ENCODE peak calls at places on chromosomes 16 and 17, in four cellular contexts. G, E, J and V are unnamed samples. For H3K27me3, the result is how much of the 10 kb centered on the place peaks cover.

GRCh38 chr17:39602533-39603303 is 5.0 kb downstream of the NEUROD2 start:
- DNase-seq in G (no peak), E (no peak), J (no peak), V (no peak)

GRCh38 chr17:50079334-50080095 is 15.6 kb upstream of the PDK2 start:
- DNase-seq in G (peak), E (no peak), J (no peak), V (no peak)

GRCh38 chr16:3879887-3880564 is 487 bp downstream of the CREBBP start:
- DNase-seq in G (peak), E (peak), J (peak), V (peak)

GRCh38 chr16:52460652-52461172 is 86.2 kb downstream of the TOX3 start:
- DNase-seq in G (no peak), E (no peak), J (no peak), V (no peak)

GRCh38 chr16:85564277-85565051 is 48.7 kb upstream of the GSE1 start:
- DNase-seq in G (no peak), E (no peak), J (peak), V (no peak)

GRCh38 chr17:42783062-42783777 is 2.8 kb downstream of the WNK4 start:
- DNase-seq in G (no peak), E (no peak), J (no peak), V (no peak)

GRCh38 chr17:36085710-36086268 is 4.2 kb downstream of the CCL3 start:
- DNase-seq in G (no peak), E (no peak), J (no peak), V (no peak)

GRCh38 chr16:8611886-8612595 is 9.5 kb upstream of the METTL22 start:
- DNase-seq in G (no peak), E (no peak), J (no peak), V (no peak)

GRCh38 chr16:88508868-88509748 is 56.0 kb downstream of the ZFPM1 start:
- DNase-seq in G (no peak), E (no peak), J (no peak), V (no peak)

GRCh38 chr16:17222756-17223411 is 247.9 kb downstream of the XYLT1 start:
- DNase-seq in G (no peak), E (no peak), J (peak), V (no peak)

GRCh38 chr16:17224350-17224749 is 246.4 kb downstream of the XYLT1 start:
- DNase-seq in G (no peak), E (no peak), J (no peak), V (no peak)

GRCh38 chr16:17225551-17225950 is 245.2 kb downstream of the XYLT1 start:
- DNase-seq in G (no peak), E (no peak), J (no peak), V (no peak)

GRCh38 chr16:17224859-17225258 is 245.9 kb downstream of the XYLT1 start:
- DNase-seq in G (no peak), E (peak), J (peak), V (no peak)

GRCh38 chr16:17223576-17223975 is 247.2 kb downstream of the XYLT1 start:
- DNase-seq in G (no peak), E (no peak), J (no peak), V (no peak)
- H3K27ac ChIP-seq in G (no peak), E (no peak), J (no peak), V (no peak)

GRCh38 chr16:78060295-78060694 is 37.9 kb downstream of the CLEC3A start:
- DNase-seq in G (no peak), E (no peak), J (no peak), V (no peak)

GRCh38 chr16:78060787-78061186 is 38.4 kb downstream of the CLEC3A start:
- DNase-seq in G (no peak), E (no peak), J (no peak), V (no peak)

GRCh38 chr16:78069913-78070312 is 29.5 kb upstream of the WWOX start:
- DNase-seq in G (no peak), E (no peak), J (no peak), V (no peak)

DNA sequence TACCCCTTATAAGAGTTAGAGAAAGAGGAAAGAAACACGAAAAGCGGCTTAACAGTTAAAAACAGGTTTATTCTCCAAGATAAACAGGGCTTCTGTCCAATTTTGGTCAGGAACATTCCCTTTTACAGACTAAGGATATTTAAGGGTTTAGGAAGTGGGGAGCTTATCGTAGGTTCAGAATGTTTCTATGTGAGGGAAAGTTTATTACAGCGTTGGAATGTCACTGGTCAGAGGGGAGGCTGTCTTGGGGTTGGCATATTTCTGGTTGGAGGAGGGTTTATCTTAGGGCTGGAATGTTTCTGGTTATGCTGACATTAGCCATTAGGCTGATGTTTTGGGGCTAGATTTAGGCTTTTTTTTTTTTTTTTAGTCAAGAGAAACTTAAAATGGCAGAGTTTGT is 34.1 kb upstream of the WWOX start:
- DNase-seq in G (no peak), E (no peak), J (no peak), V (no peak)
- H3K27me3 ChIP-seq in G (under half), E (under half), J (under half), V (under half)

GRCh38 chr16:56315955-56316354 is 109.4 kb downstream of the AMFR start:
- DNase-seq in G (no peak), E (no peak), J (no peak), V (no peak)

GRCh38 chr16:56320081-56320480 is 105.3 kb downstream of the AMFR start:
- DNase-seq in G (peak), E (no peak), J (no peak), V (no peak)

GRCh38 chr16:56319391-56319790 is 106.0 kb downstream of the AMFR start:
- DNase-seq in G (peak), E (no peak), J (no peak), V (no peak)

GRCh38 chr16:56316545-56316944 is 108.8 kb downstream of the AMFR start:
- DNase-seq in G (no peak), E (no peak), J (no peak), V (no peak)

GRCh38 chr16:56317998-56318912 is 107.1 kb downstream of the AMFR start:
- DNase-seq in G (peak), E (peak), J (peak), V (peak)
- H3K4me3 ChIP-seq in G (peak), E (peak), J (no peak), V (no peak)

DNA sequence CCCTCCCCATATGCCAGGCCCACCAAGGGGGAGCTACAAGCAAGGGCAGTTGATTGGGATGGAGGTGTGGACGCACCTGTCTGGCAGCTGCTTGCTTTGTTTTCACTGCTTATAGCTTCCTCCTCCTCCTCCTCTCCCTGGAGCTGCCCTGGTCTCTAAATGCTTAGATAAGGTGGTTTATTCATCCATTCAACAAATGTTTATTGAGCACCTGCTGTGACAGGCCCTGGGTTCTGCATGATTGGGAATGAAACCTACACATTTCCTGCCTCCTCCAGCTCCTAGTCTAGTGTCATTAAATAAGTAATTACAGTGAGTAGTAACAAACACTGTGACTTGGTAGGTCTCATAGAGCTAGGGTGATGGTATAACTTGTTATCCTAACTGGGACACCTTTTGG is 17.4 kb upstream of the MAP3K14 start:
- DNase-seq in G (no peak), E (peak), J (peak), V (no peak)
- H3K27ac ChIP-seq in G (no peak), E (no peak), J (no peak), V (no peak)

GRCh38 chr16:49281843-49282642 is 405 bp upstream of the CBLN1 start:
- DNase-seq in G (peak), E (peak), J (peak), V (peak)
- H3K27me3 ChIP-seq in G (half or more), E (under half), J (half or more), V (under half)

GRCh38 chr16:14337303-14338191 is 266.4 kb downstream of the MRTFB start:
- DNase-seq in G (no peak), E (no peak), J (no peak), V (no peak)
- H3K4me3 ChIP-seq in G (no peak), E (peak), J (no peak), V (no peak)

DNA sequence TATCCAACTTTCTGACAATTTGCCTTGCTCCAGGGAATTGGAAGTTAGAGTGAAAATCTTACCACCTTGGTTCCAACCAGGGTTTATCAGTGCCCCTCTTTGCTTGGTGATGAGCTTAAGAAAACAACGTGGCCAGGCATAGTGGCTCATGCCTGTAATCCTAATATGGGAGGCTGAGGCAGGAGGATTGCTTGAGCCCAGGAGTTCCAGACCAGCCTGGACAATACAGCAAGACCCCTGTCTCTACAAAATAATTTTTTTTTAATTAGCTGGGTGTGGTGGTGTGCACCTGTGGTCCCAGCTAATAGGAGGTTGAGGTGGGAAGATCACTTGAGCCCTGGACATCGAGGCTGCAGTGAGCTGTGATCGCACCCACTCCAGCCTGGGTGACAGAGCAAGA is 21.4 kb downstream of the SLC7A6 start:
- DNase-seq in G (no peak), E (no peak), J (no peak), V (no peak)
- H3K27ac ChIP-seq in G (peak), E (peak), J (peak), V (peak)

GRCh38 chr17:81163703-81164413 is 1.4 kb upstream of the PVALEF start:
- DNase-seq in G (no peak), E (no peak), J (no peak), V (no peak)

GRCh38 chr17:81161536-81161935 is 3.8 kb upstream of the PVALEF start:
- DNase-seq in G (no peak), E (no peak), J (no peak), V (no peak)

GRCh38 chr17:81161972-81162371 is 3.3 kb upstream of the PVALEF start:
- DNase-seq in G (no peak), E (no peak), J (no peak), V (no peak)

GRCh38 chr17:81163051-81163695 is 2.1 kb upstream of the PVALEF start:
- DNase-seq in G (no peak), E (no peak), J (no peak), V (no peak)

GRCh38 chr17:81162491-81162890 is 2.8 kb upstream of the PVALEF start:
- DNase-seq in G (no peak), E (no peak), J (no peak), V (no peak)
- H3K27me3 ChIP-seq in G (under half), E (under half), J (under half), V (under half)

GRCh38 chr17:32142857-32143524 is 689 bp downstream of the RHOT1 start:
- DNase-seq in G (peak), E (peak), J (peak), V (peak)

GRCh38 chr17:32141690-32142037 is 638 bp upstream of the RHOT1 start:
- DNase-seq in G (no peak), E (no peak), J (no peak), V (no peak)

GRCh38 chr17:32142038-32142856 is at the start of gene RHOT1:
- DNase-seq in G (peak), E (peak), J (peak), V (peak)

GRCh38 chr17:32143525-32143865 is 1.2 kb downstream of the RHOT1 start:
- DNase-seq in G (no peak), E (no peak), J (no peak), V (no peak)
- H3K4me3 ChIP-seq in G (peak), E (peak), J (peak), V (peak)

GRCh38 chr17:46727572-46728348 is 90.7 kb downstream of the WNT3 start:
- DNase-seq in G (no peak), E (no peak), J (no peak), V (no peak)
- H3K27ac ChIP-seq in G (no peak), E (no peak), J (no peak), V (no peak)